ENCODE peak calls at places on chromosomes 13 and 19, in four cellular contexts. Y, B, F and Q are unnamed samples.

GRCh38 chr13:94351292-94352000 is 128.0 kb downstream of the DCT start:
- DNase-seq in Y (no peak), B (peak; percentile 54), F (no peak), Q (no peak)

GRCh38 chr13:40981949-40982348 is 37.2 kb downstream of the ELF1 start:
- DNase-seq in Y (no peak), B (no peak), F (no peak), Q (no peak)

GRCh38 chr19:51123381-51124186 is 1.1 kb upstream of the SIGLEC9 start:
- DNase-seq in Y (no peak), B (no peak), F (peak; percentile 20), Q (no peak)

GRCh38 chr19:33394006-33394722 is 20.7 kb downstream of the CEBPG start:
- DNase-seq in Y (no peak), B (peak; percentile 82), F (no peak), Q (no peak)

GRCh38 chr13:75537401-75538365 is at the start of gene COMMD6:
- DNase-seq in Y (peak; percentile 80), B (peak; percentile 92), F (peak; percentile 63), Q (peak; percentile 85)

GRCh38 chr13:20559659-20560356 is 7.1 kb upstream of the IFT88 start:
- DNase-seq in Y (no peak), B (no peak), F (no peak), Q (no peak)

GRCh38 chr13:113129921-113130750 is 7.5 kb downstream of the F10 start:
- DNase-seq in Y (no peak), B (peak; percentile 15), F (no peak), Q (no peak)

GRCh38 chr13:89212186-89212585 is 1541.0 kb downstream of the SLITRK5 start:
- DNase-seq in Y (no peak), B (no peak), F (no peak), Q (no peak)

GRCh38 chr13:28338202-28338601 is 156.7 kb downstream of the FLT1 start:
- DNase-seq in Y (no peak), B (no peak), F (no peak), Q (no peak)

GRCh38 chr13:71876648-71877279 is 9.8 kb upstream of the DACH1 start:
- DNase-seq in Y (no peak), B (no peak), F (no peak), Q (no peak)

GRCh38 chr19:17889609-17890214 is 18.0 kb downstream of the SLC5A5 start:
- DNase-seq in Y (no peak), B (peak; percentile 46), F (no peak), Q (no peak)

GRCh38 chr13:38685974-38686571 is 804 bp upstream of the FREM2 start:
- DNase-seq in Y (peak; percentile 63), B (peak; percentile 18), F (no peak), Q (peak; percentile 57)

GRCh38 chr13:80296638-80297037 is 44.3 kb downstream of the SPRY2 start:
- DNase-seq in Y (no peak), B (no peak), F (no peak), Q (no peak)

GRCh38 chr19:11539495-11540365 is 1.1 kb downstream of the CNN1 start:
- DNase-seq in Y (no peak), B (peak; percentile 22), F (no peak), Q (no peak)

GRCh38 chr19:56837892-56838679 is 2.4 kb downstream of the PEG3 start:
- DNase-seq in Y (peak; percentile 22), B (peak; percentile 68), F (no peak), Q (peak; percentile 31)

GRCh38 chr19:41427647-41428480 is 690 bp upstream of the B3GNT8 start:
- DNase-seq in Y (peak; percentile 54), B (peak; percentile 27), F (peak; percentile 70), Q (peak; percentile 55)

GRCh38 chr13:95948646-95949045 is 104.6 kb downstream of the UGGT2 start:
- DNase-seq in Y (no peak), B (peak; percentile 38), F (no peak), Q (no peak)

GRCh38 chr13:99313941-99314340 is 6.7 kb upstream of the GPR183 start:
- DNase-seq in Y (no peak), B (no peak), F (no peak), Q (no peak)

GRCh38 chr19:48796468-48797083 is 14.3 kb downstream of the BCAT2 start:
- DNase-seq in Y (no peak), B (no peak), F (no peak), Q (no peak)

GRCh38 chr19:46915386-46915785 is 54.6 kb downstream of the ARHGAP35 start:
- DNase-seq in Y (no peak), B (no peak), F (no peak), Q (no peak)
- H3K4me1 ChIP-seq in Y (peaks cover 10% of the 10 kb centered on the region), B (peaks cover 20% of the 10 kb centered on the region), F (peaks cover 17% of the 10 kb centered on the region), Q (peaks cover 14% of the 10 kb centered on the region)

DNA sequence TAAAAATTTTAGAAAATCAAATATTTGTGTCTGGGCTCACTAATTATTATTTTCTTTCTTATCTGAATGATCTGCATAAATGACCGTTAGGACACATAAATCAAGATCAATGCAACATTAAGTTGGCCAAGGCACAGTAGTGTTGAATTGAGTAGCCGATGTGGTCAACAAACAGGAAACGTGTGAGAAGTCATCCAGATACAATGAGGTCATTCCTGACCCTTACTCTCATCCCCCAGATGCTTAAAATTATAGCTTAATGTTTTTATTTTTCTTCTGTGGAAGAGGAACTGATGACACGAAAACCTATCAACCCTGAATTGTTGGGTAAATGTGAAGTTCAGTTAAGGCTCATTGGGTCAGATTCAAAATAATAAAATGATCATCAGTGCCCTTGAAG is 222.9 kb downstream of the RFC3 start:
- DNase-seq in Y (no peak), B (no peak), F (no peak), Q (no peak)
- H3K4me1 ChIP-seq in Y (no peaks in the 10 kb centered on the region), B (no peaks in the 10 kb centered on the region), F (no peaks in the 10 kb centered on the region), Q (no peaks in the 10 kb centered on the region)

GRCh38 chr13:78897200-78897599 is 238.2 kb upstream of the OBI1 start:
- DNase-seq in Y (no peak), B (no peak), F (no peak), Q (no peak)
- H3K4me1 ChIP-seq in Y (no peaks in the 10 kb centered on the region), B (no peaks in the 10 kb centered on the region), F (no peaks in the 10 kb centered on the region), Q (no peaks in the 10 kb centered on the region)

DNA sequence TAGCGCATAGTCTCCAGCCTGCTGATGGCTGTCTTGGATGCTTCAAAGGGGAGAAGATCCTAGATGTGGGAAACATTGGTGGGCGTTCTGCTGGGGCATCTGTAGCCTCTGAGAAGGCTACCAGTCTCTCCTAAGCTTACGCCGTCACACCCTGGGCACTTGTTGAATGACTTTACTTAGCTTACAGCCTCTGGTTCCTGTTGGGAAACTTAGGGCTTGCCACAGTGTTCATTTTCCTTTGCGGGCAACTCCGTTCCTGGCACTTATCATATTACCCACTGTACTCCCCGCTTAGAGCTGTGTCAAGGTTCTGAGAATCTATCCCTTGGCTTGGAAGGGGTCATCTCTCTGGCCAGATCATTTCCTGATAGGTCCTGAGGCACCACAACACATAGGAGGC is 20.7 kb upstream of the ALOX5AP start:
- DNase-seq in Y (no peak), B (no peak), F (no peak), Q (no peak)
- H3K4me1 ChIP-seq in Y (no peaks in the 10 kb centered on the region), B (peaks cover 12% of the 10 kb centered on the region), F (no peaks in the 10 kb centered on the region), Q (no peaks in the 10 kb centered on the region)

DNA sequence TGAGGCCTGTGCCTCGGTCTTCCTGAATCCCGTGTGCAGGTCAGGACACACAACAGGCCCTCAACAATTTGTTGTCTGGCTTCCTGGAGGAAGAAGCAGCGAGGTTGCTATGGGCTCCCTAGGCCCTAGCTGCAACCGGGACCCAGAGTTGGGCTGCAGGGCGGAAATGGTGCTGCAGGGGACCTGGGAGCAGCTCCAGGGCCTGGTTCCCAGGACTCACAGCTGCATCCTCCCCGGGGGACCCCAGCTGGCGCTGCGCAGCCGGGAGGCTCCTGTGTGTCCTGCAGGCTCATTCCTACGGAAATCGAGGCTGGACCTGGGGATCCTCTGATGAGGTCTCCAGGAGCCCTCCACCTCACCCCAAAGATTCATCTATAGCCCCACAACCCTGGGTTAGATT is 986 bp upstream of the TNFAIP8L1 start:
- DNase-seq in Y (no peak), B (no peak), F (no peak), Q (peak; percentile 48)
- H3K4me1 ChIP-seq in Y (peaks cover 11% of the 10 kb centered on the region), B (peaks cover 23% of the 10 kb centered on the region), F (peaks cover 54% of the 10 kb centered on the region), Q (peaks cover 24% of the 10 kb centered on the region)

DNA sequence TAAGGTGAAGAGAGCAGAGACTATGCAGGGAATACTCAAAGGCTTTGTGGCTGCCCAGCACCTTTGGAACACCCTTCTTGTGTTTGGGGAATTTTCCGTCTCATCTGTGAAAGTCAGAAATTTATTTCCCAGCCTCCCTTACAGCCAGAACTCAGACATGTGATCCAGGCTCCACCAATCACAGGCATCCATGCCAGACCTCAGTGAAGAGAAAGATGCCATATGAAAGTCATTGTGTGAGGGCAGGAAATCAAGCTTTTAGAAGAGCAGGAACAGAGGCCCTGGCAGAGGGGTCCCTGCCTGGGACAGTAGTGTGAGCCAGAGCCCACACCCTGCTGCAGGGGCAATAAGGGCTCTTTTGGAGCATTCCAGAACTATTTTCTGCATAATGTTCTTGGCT is 12.1 kb downstream of the CCDC70 start:
- DNase-seq in Y (no peak), B (no peak), F (no peak), Q (no peak)
- H3K4me1 ChIP-seq in Y (no peaks in the 10 kb centered on the region), B (no peaks in the 10 kb centered on the region), F (no peaks in the 10 kb centered on the region), Q (no peaks in the 10 kb centered on the region)

GRCh38 chr19:805600-806550 is 8.6 kb downstream of the PTBP1 start:
- DNase-seq in Y (no peak), B (no peak), F (no peak), Q (no peak)
- H3K4me1 ChIP-seq in Y (peaks cover 8% of the 10 kb centered on the region), B (peaks cover 14% of the 10 kb centered on the region), F (peaks cover 29% of the 10 kb centered on the region), Q (peaks cover 18% of the 10 kb centered on the region)

GRCh38 chr13:30453727-30454126 is 12.0 kb downstream of the HMGB1 start:
- DNase-seq in Y (no peak), B (no peak), F (no peak), Q (no peak)

GRCh38 chr13:30456290-30456689 is 9.4 kb downstream of the HMGB1 start:
- DNase-seq in Y (no peak), B (no peak), F (no peak), Q (no peak)

GRCh38 chr13:30457306-30457891 is 8.3 kb downstream of the HMGB1 start:
- DNase-seq in Y (no peak), B (no peak), F (no peak), Q (no peak)

GRCh38 chr13:30450066-30450465 is 15.7 kb downstream of the HMGB1 start:
- DNase-seq in Y (no peak), B (no peak), F (no peak), Q (no peak)

GRCh38 chr13:30454991-30455390 is 10.7 kb downstream of the HMGB1 start:
- DNase-seq in Y (no peak), B (no peak), F (no peak), Q (no peak)
- H3K4me1 ChIP-seq in Y (no peaks in the 10 kb centered on the region), B (no peaks in the 10 kb centered on the region), F (peaks cover 12% of the 10 kb centered on the region), Q (no peaks in the 10 kb centered on the region)

GRCh38 chr19:13102666-13103584 is at the start of gene LYL1:
- DNase-seq in Y (peak; percentile 75), B (no peak), F (peak; percentile 41), Q (peak; percentile 87)
- H3K4me1 ChIP-seq in Y (peaks cover 16% of the 10 kb centered on the region), B (peaks cover 3% of the 10 kb centered on the region), F (peaks cover 64% of the 10 kb centered on the region), Q (peaks cover 26% of the 10 kb centered on the region)

GRCh38 chr13:32035701-32036100 is 4.1 kb downstream of the FRY start:
- DNase-seq in Y (no peak), B (no peak), F (no peak), Q (no peak)

GRCh38 chr13:32036131-32036695 is 4.6 kb downstream of the FRY start:
- DNase-seq in Y (peak; percentile 39), B (no peak), F (no peak), Q (no peak)

GRCh38 chr13:32038353-32038752 is 6.8 kb downstream of the FRY start:
- DNase-seq in Y (no peak), B (no peak), F (no peak), Q (no peak)

GRCh38 chr13:32037471-32037870 is 5.9 kb downstream of the FRY start:
- DNase-seq in Y (no peak), B (no peak), F (no peak), Q (no peak)

GRCh38 chr13:32036762-32037161 is 5.2 kb downstream of the FRY start:
- DNase-seq in Y (peak; percentile 40), B (no peak), F (no peak), Q (peak; percentile 42)
- H3K4me1 ChIP-seq in Y (no peaks in the 10 kb centered on the region), B (peaks cover 3% of the 10 kb centered on the region), F (no peaks in the 10 kb centered on the region), Q (peaks cover under 1% of the 10 kb centered on the region)